ENCODE peak calls at places on chromosome 5, in four cellular contexts. Z is CD8-positive, alpha-beta T cell; W is testis; K is activated CD8-positive, alpha-beta T cell treated with anti-CD3 and anti-CD28 coated beads for 36 hours. H is an unnamed sample.

GRCh38 chr5:32047056-32047455 is 127.1 kb downstream of the GOLPH3 start:
- DNase-seq in K (no peak), Z (no peak), W (no peak), H (no peak)

GRCh38 chr5:88388476-88389170 is 120.0 kb upstream of the TMEM161B start:
- DNase-seq in K (no peak), Z (no peak), W (no peak), H (peak; percentile 28)

GRCh38 chr5:117713585-117714198 is 1139.1 kb upstream of the SEMA6A start:
- DNase-seq in W (no peak), Z (no peak), K (no peak), H (no peak)

GRCh38 chr5:20694121-20694520 is 706.1 kb upstream of the CDH18 start:
- DNase-seq in W (no peak), Z (no peak), K (no peak), H (no peak)

GRCh38 chr5:6684075-6684474 is 29.2 kb upstream of the TENT4A start:
- DNase-seq in W (no peak), Z (no peak), K (no peak), H (no peak)

GRCh38 chr5:100553209-100553608 is 18.0 kb downstream of the FAM174A start:
- DNase-seq in W (no peak), K (no peak), Z (no peak), H (no peak)

GRCh38 chr5:83265318-83265717 is 188.0 kb downstream of the XRCC4 start:
- DNase-seq in Z (no peak), W (no peak), K (no peak), H (no peak)

GRCh38 chr5:59789197-59789596 is 104.3 kb downstream of the PDE4D start:
- DNase-seq in K (no peak), W (no peak), Z (no peak), H (no peak)

GRCh38 chr5:181133610-181134231 is 2.8 kb upstream of the OR2V1 start:
- DNase-seq in W (peak; percentile 28), Z (no peak), K (no peak), H (no peak)

GRCh38 chr5:146039420-146039819 is 66.0 kb downstream of the PLAC8L1 start:
- DNase-seq in W (no peak), Z (no peak), K (no peak), H (no peak)

GRCh38 chr5:172452398-172453205 is 1.7 kb downstream of the SH3PXD2B start:
- DNase-seq in K (no peak), W (peak; percentile 65), Z (no peak), H (no peak)

GRCh38 chr5:72281764-72282499 is 38.1 kb downstream of the MRPS27 start:
- DNase-seq in K (no peak), W (no peak), Z (no peak), H (no peak)

GRCh38 chr5:9832921-9833320 is 202.8 kb upstream of the TAS2R1 start:
- DNase-seq in K (no peak), Z (no peak), W (no peak), H (no peak)

GRCh38 chr5:82364497-82364896 is 86.3 kb upstream of the RPS23 start:
- DNase-seq in Z (no peak), K (no peak), W (peak; percentile 40), H (no peak)

GRCh38 chr5:2005101-2006041 is 122.6 kb upstream of the IRX4 start:
- DNase-seq in Z (no peak), K (no peak), W (no peak), H (no peak)

GRCh38 chr5:181207960-181208253 is 2.9 kb upstream of the TRIM7 start:
- DNase-seq in Z (no peak), W (no peak), K (no peak), H (no peak)

GRCh38 chr5:156584856-156585255 is 257.9 kb downstream of the SGCD start:
- DNase-seq in K (no peak), W (no peak), Z (no peak), H (no peak)

GRCh38 chr5:123819818-123820217 is 307.8 kb downstream of the CSNK1G3 start:
- DNase-seq in Z (no peak), W (no peak), K (no peak), H (no peak)

GRCh38 chr5:82105457-82105856 is 133.6 kb downstream of the ATG10 start:
- DNase-seq in Z (no peak), K (peak; percentile 35), W (no peak), H (no peak)

GRCh38 chr5:9192286-9192685 is 353.6 kb downstream of the SEMA5A start:
- DNase-seq in W (no peak), K (no peak), Z (no peak), H (no peak)

GRCh38 chr5:118692811-118693342 is 295.5 kb downstream of the DTWD2 start:
- DNase-seq in Z (no peak), W (no peak), K (no peak), H (peak; percentile 66)

GRCh38 chr5:33475706-33476105 is 34.9 kb downstream of the TARS1 start:
- DNase-seq in K (no peak), W (no peak), Z (no peak), H (no peak)

DNA sequence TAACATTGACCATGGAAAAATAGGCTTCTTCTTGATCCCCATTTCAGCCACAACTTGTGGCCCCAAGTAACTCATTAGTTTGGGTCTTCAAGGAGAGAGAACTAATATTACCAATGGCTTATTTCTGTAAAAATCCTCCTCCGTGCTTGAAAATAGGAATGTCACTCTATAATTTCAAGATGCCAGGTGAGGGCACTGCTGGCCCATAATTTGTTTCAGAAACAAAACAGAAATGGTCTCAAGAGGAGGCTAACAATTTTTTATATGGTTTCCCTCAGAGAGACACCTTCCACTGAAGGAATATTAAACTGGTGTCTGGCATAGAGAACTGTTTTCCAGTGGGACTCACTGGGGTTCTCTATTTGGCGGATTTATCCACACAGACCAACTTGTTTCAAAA is 437.0 kb upstream of the TRPC7 start:
- DNase-seq in W (peak; percentile 47), K (no peak), Z (no peak), H (no peak)
- TF ChIP-seq CTCF in W (peak; percentile 21), K (no peak), Z (no peak), H (no peak)

DNA sequence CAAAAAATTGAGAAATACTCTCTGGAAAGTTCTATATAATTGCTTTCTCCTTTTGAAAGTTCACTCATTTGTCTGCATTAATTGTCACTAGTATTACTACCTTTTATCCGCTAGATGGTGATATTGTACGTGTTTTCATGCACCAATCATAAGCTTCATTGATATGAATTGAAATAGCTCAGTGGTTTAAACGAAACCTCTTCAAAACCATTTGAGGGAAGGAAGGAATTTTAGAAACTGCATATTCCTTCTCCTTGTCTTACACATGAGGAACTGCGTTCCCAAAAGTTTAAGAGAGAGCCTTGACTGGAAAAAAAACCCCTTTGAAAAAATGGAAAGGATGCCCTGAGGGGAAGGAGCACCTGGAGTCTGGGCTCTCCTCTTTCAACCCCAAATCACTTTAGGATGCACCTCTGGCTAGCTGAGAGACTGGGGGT is 98.6 kb downstream of the YTHDC2 start:
- DNase-seq in Z (no peak), K (no peak), W (no peak), H (no peak)
- TF ChIP-seq CTCF in Z (peak; percentile 69), K (peak; percentile 78), W (peak; percentile 49), H (peak; percentile 77)

GRCh38 chr5:43231977-43232376 is 40.0 kb downstream of the NIM1K start:
- DNase-seq in Z (no peak), W (peak; percentile 55), K (peak; percentile 49), H (no peak)
- TF ChIP-seq CTCF in Z (no peak), W (peak; percentile 9), K (peak; percentile 37), H (peak; percentile 15)

GRCh38 chr5:133779828-133780475 is 167.6 kb upstream of the FSTL4 start:
- DNase-seq in W (no peak), Z (no peak), K (no peak), H (no peak)
- TF ChIP-seq CTCF in W (no peak), Z (no peak), K (no peak), H (no peak)